ENCODE peak calls at places on chromosomes 3 and 15, in six cellular contexts. One of them, this sample, is unnamed.
A peak's percentile ranks its signal among the peaks of the same experiment; 100 is the strongest.

GRCh38 chr15:39580117-39580629 is 706 bp upstream of the THBS1 start:
- DNase-seq in CD8-positive, alpha-beta T cell: peak; percentile 85
- DNase-seq in left ventricle myocardium superior: peak; percentile 97
- DNase-seq in Peyer's patch: peak; percentile 97
- DNase-seq in germinal center: peak; percentile 81
- DNase-seq in stimulated activated CD8-positive, alpha-beta memory T cell treated with anti-CD3 and anti-CD28 coated beads, Interleukin-15, amount 100 ng/mL, for 1 hour: peak; percentile 75
- DNase-seq in this sample: peak; percentile 93

GRCh38 chr3:15097889-15098288 is 1.1 kb downstream of the RBSN start:
- DNase-seq in CD8-positive, alpha-beta T cell: peak; percentile 20
- DNase-seq in stimulated activated CD8-positive, alpha-beta memory T cell treated with anti-CD3 and anti-CD28 coated beads, Interleukin-15, amount 100 ng/mL, for 1 hour: no peak
- DNase-seq in germinal center: peak; percentile 41
- DNase-seq in Peyer's patch: no peak
- DNase-seq in left ventricle myocardium superior: no peak
- DNase-seq in this sample: no peak

GRCh38 chr15:40843885-40844542 is at the start of gene SPINT1:
- DNase-seq in germinal center: peak; percentile 66
- DNase-seq in stimulated activated CD8-positive, alpha-beta memory T cell treated with anti-CD3 and anti-CD28 coated beads, Interleukin-15, amount 100 ng/mL, for 1 hour: peak; percentile 8
- DNase-seq in CD8-positive, alpha-beta T cell: no peak
- DNase-seq in Peyer's patch: peak; percentile 88
- DNase-seq in left ventricle myocardium superior: peak; percentile 38
- DNase-seq in this sample: no peak

GRCh38 chr3:35666893-35667292 is 27.6 kb downstream of the ARPP21 start:
- DNase-seq in left ventricle myocardium superior: no peak
- DNase-seq in CD8-positive, alpha-beta T cell: no peak
- DNase-seq in Peyer's patch: no peak
- DNase-seq in germinal center: no peak
- DNase-seq in stimulated activated CD8-positive, alpha-beta memory T cell treated with anti-CD3 and anti-CD28 coated beads, Interleukin-15, amount 100 ng/mL, for 1 hour: no peak
- DNase-seq in this sample: no peak

GRCh38 chr3:45084820-45085816 is 59.0 kb downstream of the CLEC3B start:
- DNase-seq in germinal center: no peak
- DNase-seq in left ventricle myocardium superior: no peak
- DNase-seq in stimulated activated CD8-positive, alpha-beta memory T cell treated with anti-CD3 and anti-CD28 coated beads, Interleukin-15, amount 100 ng/mL, for 1 hour: no peak
- DNase-seq in CD8-positive, alpha-beta T cell: no peak
- DNase-seq in Peyer's patch: no peak
- DNase-seq in this sample: no peak

GRCh38 chr15:44782516-44782915 is 46.2 kb downstream of the TRIM69 start:
- DNase-seq in CD8-positive, alpha-beta T cell: no peak
- DNase-seq in stimulated activated CD8-positive, alpha-beta memory T cell treated with anti-CD3 and anti-CD28 coated beads, Interleukin-15, amount 100 ng/mL, for 1 hour: no peak
- DNase-seq in Peyer's patch: no peak
- DNase-seq in germinal center: no peak
- DNase-seq in left ventricle myocardium superior: no peak
- DNase-seq in this sample: no peak

GRCh38 chr15:68302729-68303128 is 25.2 kb downstream of the FEM1B start:
- DNase-seq in CD8-positive, alpha-beta T cell: no peak
- DNase-seq in Peyer's patch: no peak
- DNase-seq in left ventricle myocardium superior: no peak
- DNase-seq in germinal center: no peak
- DNase-seq in stimulated activated CD8-positive, alpha-beta memory T cell treated with anti-CD3 and anti-CD28 coated beads, Interleukin-15, amount 100 ng/mL, for 1 hour: no peak
- DNase-seq in this sample: no peak

GRCh38 chr3:74661672-74662071 is 47.2 kb upstream of the CNTN3 start:
- DNase-seq in Peyer's patch: no peak
- DNase-seq in stimulated activated CD8-positive, alpha-beta memory T cell treated with anti-CD3 and anti-CD28 coated beads, Interleukin-15, amount 100 ng/mL, for 1 hour: no peak
- DNase-seq in germinal center: no peak
- DNase-seq in left ventricle myocardium superior: no peak
- DNase-seq in CD8-positive, alpha-beta T cell: no peak
- DNase-seq in this sample: no peak

GRCh38 chr3:37876279-37876678 is 14.6 kb downstream of the CTDSPL start:
- DNase-seq in left ventricle myocardium superior: no peak
- DNase-seq in germinal center: no peak
- DNase-seq in Peyer's patch: no peak
- DNase-seq in CD8-positive, alpha-beta T cell: no peak
- DNase-seq in stimulated activated CD8-positive, alpha-beta memory T cell treated with anti-CD3 and anti-CD28 coated beads, Interleukin-15, amount 100 ng/mL, for 1 hour: no peak
- DNase-seq in this sample: no peak

GRCh38 chr3:78660958-78661357 is 1106.8 kb downstream of the ROBO1 start:
- DNase-seq in Peyer's patch: no peak
- DNase-seq in germinal center: no peak
- DNase-seq in stimulated activated CD8-positive, alpha-beta memory T cell treated with anti-CD3 and anti-CD28 coated beads, Interleukin-15, amount 100 ng/mL, for 1 hour: no peak
- DNase-seq in left ventricle myocardium superior: no peak
- DNase-seq in CD8-positive, alpha-beta T cell: no peak
- DNase-seq in this sample: no peak

GRCh38 chr3:134462236-134463059 is 23.3 kb downstream of the ANAPC13 start:
- DNase-seq in stimulated activated CD8-positive, alpha-beta memory T cell treated with anti-CD3 and anti-CD28 coated beads, Interleukin-15, amount 100 ng/mL, for 1 hour: no peak
- DNase-seq in CD8-positive, alpha-beta T cell: no peak
- DNase-seq in Peyer's patch: no peak
- DNase-seq in left ventricle myocardium superior: no peak
- DNase-seq in germinal center: no peak
- DNase-seq in this sample: no peak

GRCh38 chr15:70466895-70467529 is 296.3 kb downstream of the UACA start:
- DNase-seq in germinal center: peak; percentile 62
- DNase-seq in stimulated activated CD8-positive, alpha-beta memory T cell treated with anti-CD3 and anti-CD28 coated beads, Interleukin-15, amount 100 ng/mL, for 1 hour: no peak
- DNase-seq in left ventricle myocardium superior: peak; percentile 65
- DNase-seq in CD8-positive, alpha-beta T cell: peak; percentile 35
- DNase-seq in Peyer's patch: peak; percentile 62
- DNase-seq in this sample: no peak

GRCh38 chr3:125004196-125004595 is 51.6 kb downstream of the HEG1 start:
- DNase-seq in left ventricle myocardium superior: no peak
- DNase-seq in Peyer's patch: no peak
- DNase-seq in germinal center: no peak
- DNase-seq in stimulated activated CD8-positive, alpha-beta memory T cell treated with anti-CD3 and anti-CD28 coated beads, Interleukin-15, amount 100 ng/mL, for 1 hour: no peak
- DNase-seq in CD8-positive, alpha-beta T cell: no peak
- DNase-seq in this sample: no peak

GRCh38 chr3:72739521-72740466 is 108.5 kb downstream of the SHQ1 start:
- DNase-seq in stimulated activated CD8-positive, alpha-beta memory T cell treated with anti-CD3 and anti-CD28 coated beads, Interleukin-15, amount 100 ng/mL, for 1 hour: no peak
- DNase-seq in left ventricle myocardium superior: no peak
- DNase-seq in CD8-positive, alpha-beta T cell: no peak
- DNase-seq in Peyer's patch: no peak
- DNase-seq in germinal center: no peak
- DNase-seq in this sample: no peak

GRCh38 chr3:176513604-176514003 is 683.7 kb downstream of the TBL1XR1 start:
- DNase-seq in germinal center: no peak
- DNase-seq in left ventricle myocardium superior: no peak
- DNase-seq in Peyer's patch: no peak
- DNase-seq in stimulated activated CD8-positive, alpha-beta memory T cell treated with anti-CD3 and anti-CD28 coated beads, Interleukin-15, amount 100 ng/mL, for 1 hour: no peak
- DNase-seq in CD8-positive, alpha-beta T cell: no peak
- DNase-seq in this sample: no peak

GRCh38 chr15:62071711-62072308 is 5.0 kb downstream of the C2CD4A start:
- DNase-seq in CD8-positive, alpha-beta T cell: no peak
- DNase-seq in germinal center: peak; percentile 33
- DNase-seq in left ventricle myocardium superior: no peak
- DNase-seq in stimulated activated CD8-positive, alpha-beta memory T cell treated with anti-CD3 and anti-CD28 coated beads, Interleukin-15, amount 100 ng/mL, for 1 hour: no peak
- DNase-seq in Peyer's patch: no peak
- DNase-seq in this sample: no peak

GRCh38 chr15:62059818-62060115 is 480 bp downstream of the VPS13C start:
- DNase-seq in CD8-positive, alpha-beta T cell: peak; percentile 41
- DNase-seq in germinal center: peak; percentile 82
- DNase-seq in stimulated activated CD8-positive, alpha-beta memory T cell treated with anti-CD3 and anti-CD28 coated beads, Interleukin-15, amount 100 ng/mL, for 1 hour: peak; percentile 16
- DNase-seq in Peyer's patch: no peak
- DNase-seq in left ventricle myocardium superior: no peak
- DNase-seq in this sample: peak; percentile 50

GRCh38 chr3:132242790-132243189 is 74.4 kb upstream of the ACP3 start:
- DNase-seq in Peyer's patch: no peak
- DNase-seq in stimulated activated CD8-positive, alpha-beta memory T cell treated with anti-CD3 and anti-CD28 coated beads, Interleukin-15, amount 100 ng/mL, for 1 hour: no peak
- DNase-seq in germinal center: no peak
- DNase-seq in left ventricle myocardium superior: no peak
- DNase-seq in CD8-positive, alpha-beta T cell: no peak
- DNase-seq in this sample: no peak

GRCh38 chr3:13277130-13277783 is 142.9 kb downstream of the NUP210 start:
- DNase-seq in left ventricle myocardium superior: no peak
- DNase-seq in CD8-positive, alpha-beta T cell: no peak
- DNase-seq in Peyer's patch: peak; percentile 32
- DNase-seq in stimulated activated CD8-positive, alpha-beta memory T cell treated with anti-CD3 and anti-CD28 coated beads, Interleukin-15, amount 100 ng/mL, for 1 hour: no peak
- DNase-seq in germinal center: no peak
- DNase-seq in this sample: no peak

GRCh38 chr3:156258301-156258700 is 137.9 kb downstream of the KCNAB1 start:
- DNase-seq in CD8-positive, alpha-beta T cell: no peak
- DNase-seq in Peyer's patch: no peak
- DNase-seq in left ventricle myocardium superior: no peak
- DNase-seq in stimulated activated CD8-positive, alpha-beta memory T cell treated with anti-CD3 and anti-CD28 coated beads, Interleukin-15, amount 100 ng/mL, for 1 hour: no peak
- DNase-seq in germinal center: no peak
- DNase-seq in this sample: no peak

GRCh38 chr3:109265300-109265699 is 51.0 kb downstream of the DPPA2 start:
- DNase-seq in Peyer's patch: no peak
- DNase-seq in stimulated activated CD8-positive, alpha-beta memory T cell treated with anti-CD3 and anti-CD28 coated beads, Interleukin-15, amount 100 ng/mL, for 1 hour: no peak
- DNase-seq in left ventricle myocardium superior: no peak
- DNase-seq in germinal center: no peak
- DNase-seq in CD8-positive, alpha-beta T cell: no peak
- DNase-seq in this sample: no peak

GRCh38 chr3:148450819-148451218 is 246.9 kb upstream of the AGTR1 start:
- DNase-seq in CD8-positive, alpha-beta T cell: no peak
- DNase-seq in germinal center: no peak
- DNase-seq in left ventricle myocardium superior: no peak
- DNase-seq in stimulated activated CD8-positive, alpha-beta memory T cell treated with anti-CD3 and anti-CD28 coated beads, Interleukin-15, amount 100 ng/mL, for 1 hour: no peak
- DNase-seq in Peyer's patch: no peak
- DNase-seq in this sample: no peak

GRCh38 chr3:15634671-15635661 is 33.4 kb downstream of the BTD start:
- DNase-seq in Peyer's patch: no peak
- DNase-seq in stimulated activated CD8-positive, alpha-beta memory T cell treated with anti-CD3 and anti-CD28 coated beads, Interleukin-15, amount 100 ng/mL, for 1 hour: no peak
- DNase-seq in germinal center: no peak
- DNase-seq in left ventricle myocardium superior: no peak
- DNase-seq in CD8-positive, alpha-beta T cell: no peak
- DNase-seq in this sample: peak; percentile 68

GRCh38 chr3:34676431-34676830 is 878.0 kb downstream of the PDCD6IP start:
- DNase-seq in CD8-positive, alpha-beta T cell: no peak
- DNase-seq in stimulated activated CD8-positive, alpha-beta memory T cell treated with anti-CD3 and anti-CD28 coated beads, Interleukin-15, amount 100 ng/mL, for 1 hour: no peak
- DNase-seq in Peyer's patch: no peak
- DNase-seq in germinal center: no peak
- DNase-seq in left ventricle myocardium superior: no peak
- DNase-seq in this sample: no peak

GRCh38 chr15:39125904-39126303 is 455.0 kb upstream of the THBS1 start:
- DNase-seq in stimulated activated CD8-positive, alpha-beta memory T cell treated with anti-CD3 and anti-CD28 coated beads, Interleukin-15, amount 100 ng/mL, for 1 hour: no peak
- DNase-seq in CD8-positive, alpha-beta T cell: peak; percentile 16
- DNase-seq in left ventricle myocardium superior: no peak
- DNase-seq in Peyer's patch: no peak
- DNase-seq in germinal center: peak; percentile 32
- DNase-seq in this sample: no peak

GRCh38 chr3:194042947-194043346 is 93.0 kb upstream of the HES1 start:
- DNase-seq in stimulated activated CD8-positive, alpha-beta memory T cell treated with anti-CD3 and anti-CD28 coated beads, Interleukin-15, amount 100 ng/mL, for 1 hour: no peak
- DNase-seq in left ventricle myocardium superior: no peak
- DNase-seq in CD8-positive, alpha-beta T cell: no peak
- DNase-seq in germinal center: no peak
- DNase-seq in Peyer's patch: no peak
- DNase-seq in this sample: no peak

GRCh38 chr3:140463401-140463800 is 214.5 kb upstream of the TRIM42 start:
- DNase-seq in CD8-positive, alpha-beta T cell: no peak
- DNase-seq in germinal center: no peak
- DNase-seq in Peyer's patch: no peak
- DNase-seq in left ventricle myocardium superior: peak; percentile 41
- DNase-seq in stimulated activated CD8-positive, alpha-beta memory T cell treated with anti-CD3 and anti-CD28 coated beads, Interleukin-15, amount 100 ng/mL, for 1 hour: no peak
- DNase-seq in this sample: no peak

GRCh38 chr3:193176690-193177089 is 64.3 kb upstream of the PLAAT1 start:
- DNase-seq in Peyer's patch: no peak
- DNase-seq in CD8-positive, alpha-beta T cell: no peak
- DNase-seq in stimulated activated CD8-positive, alpha-beta memory T cell treated with anti-CD3 and anti-CD28 coated beads, Interleukin-15, amount 100 ng/mL, for 1 hour: no peak
- DNase-seq in germinal center: no peak
- DNase-seq in left ventricle myocardium superior: no peak
- DNase-seq in this sample: no peak

GRCh38 chr3:70543493-70543892 is 231.1 kb upstream of the MDFIC2 start:
- DNase-seq in CD8-positive, alpha-beta T cell: no peak
- DNase-seq in left ventricle myocardium superior: peak; percentile 27
- DNase-seq in stimulated activated CD8-positive, alpha-beta memory T cell treated with anti-CD3 and anti-CD28 coated beads, Interleukin-15, amount 100 ng/mL, for 1 hour: no peak
- DNase-seq in Peyer's patch: no peak
- DNase-seq in germinal center: no peak
- DNase-seq in this sample: peak; percentile 61

GRCh38 chr3:111845996-111846395 is 13.1 kb upstream of the PHLDB2 start:
- DNase-seq in left ventricle myocardium superior: no peak
- DNase-seq in CD8-positive, alpha-beta T cell: no peak
- DNase-seq in germinal center: no peak
- DNase-seq in Peyer's patch: no peak
- DNase-seq in stimulated activated CD8-positive, alpha-beta memory T cell treated with anti-CD3 and anti-CD28 coated beads, Interleukin-15, amount 100 ng/mL, for 1 hour: no peak
- DNase-seq in this sample: no peak

GRCh38 chr3:32303051-32303786 is 64.7 kb downstream of the CMTM8 start:
- DNase-seq in left ventricle myocardium superior: no peak
- DNase-seq in stimulated activated CD8-positive, alpha-beta memory T cell treated with anti-CD3 and anti-CD28 coated beads, Interleukin-15, amount 100 ng/mL, for 1 hour: no peak
- DNase-seq in CD8-positive, alpha-beta T cell: no peak
- DNase-seq in Peyer's patch: no peak
- DNase-seq in germinal center: no peak
- DNase-seq in this sample: no peak

GRCh38 chr15:67358812-67359211 is 104.2 kb downstream of the IQCH start:
- DNase-seq in CD8-positive, alpha-beta T cell: no peak
- DNase-seq in germinal center: no peak
- DNase-seq in Peyer's patch: no peak
- DNase-seq in left ventricle myocardium superior: no peak
- DNase-seq in stimulated activated CD8-positive, alpha-beta memory T cell treated with anti-CD3 and anti-CD28 coated beads, Interleukin-15, amount 100 ng/mL, for 1 hour: no peak
- DNase-seq in this sample: no peak

This sample was measured in psoas muscle.